ENCODE peak calls at places on chromosome 10, in four cellular contexts. P is body of pancreas, G is foreskin fibroblast, W is AG04450. E is an unnamed sample.
A peak's percentile ranks its signal among the peaks of the same experiment; 100 is the strongest.

GRCh38 chr10:26486985-26487850 is 49.1 kb downstream of the APBB1IP start:
- DNase-seq in P (peak; percentile 40), G (peak; percentile 87), W (peak; percentile 20), E (peak; percentile 52)

GRCh38 chr10:47031953-47032465 is 120.8 kb downstream of the PTPN20 start:
- DNase-seq in P (no peak), G (peak; percentile 60), W (no peak), E (no peak)

GRCh38 chr10:13006037-13006436 is 4.5 kb upstream of the CCDC3 start:
- DNase-seq in G (no peak), W (no peak), P (no peak), E (no peak)

GRCh38 chr10:102267748-102268147 is 22.4 kb downstream of the GBF1 start:
- DNase-seq in W (peak; percentile 10), P (no peak), G (peak; percentile 83), E (no peak)

GRCh38 chr10:60377955-60378354 is 11.7 kb downstream of the ANK3 start:
- DNase-seq in W (no peak), P (no peak), G (peak; percentile 42), E (no peak)

GRCh38 chr10:93757766-93758509 is at the start of gene LGI1:
- DNase-seq in P (no peak), W (no peak), G (no peak), E (no peak)

GRCh38 chr10:79387974-79388850 is 40.9 kb downstream of the PPIF start:
- DNase-seq in P (no peak), W (no peak), G (no peak), E (no peak)

GRCh38 chr10:84158549-84158948 is 15.1 kb upstream of the GPR15LG start:
- DNase-seq in W (no peak), P (no peak), G (no peak), E (no peak)

GRCh38 chr10:132774179-132774904 is 11.6 kb downstream of the NKX6-2 start:
- DNase-seq in W (no peak), G (no peak), P (no peak), E (no peak)

GRCh38 chr10:57689898-57690297 is 577.8 kb downstream of the IPMK start:
- DNase-seq in W (no peak), G (no peak), P (no peak), E (no peak)

GRCh38 chr10:69718951-69719350 is 82.8 kb upstream of the COL13A1 start:
- DNase-seq in W (no peak), P (no peak), G (peak; percentile 39), E (no peak)

GRCh38 chr10:50216894-50217293 is 34.4 kb downstream of the ASAH2 start:
- DNase-seq in P (no peak), W (no peak), G (peak; percentile 50), E (no peak)

GRCh38 chr10:34015700-34016099 is 681.2 kb upstream of the NRP1 start:
- DNase-seq in W (no peak), G (no peak), P (no peak), E (no peak)

GRCh38 chr10:69048103-69048502 is 39.8 kb upstream of the SRGN start:
- DNase-seq in P (peak; percentile 77), G (peak; percentile 59), W (no peak), E (no peak)

GRCh38 chr10:29658984-29659769 is 24.4 kb upstream of the SVIL start:
- DNase-seq in P (peak; percentile 63), G (peak; percentile 98), W (peak; percentile 97), E (peak; percentile 84)

GRCh38 chr10:11560076-11560709 is 51.3 kb downstream of the USP6NL start:
- DNase-seq in P (no peak), W (no peak), G (peak; percentile 15), E (no peak)

GRCh38 chr10:119281581-119282071 is 74.3 kb downstream of the GRK5 start:
- DNase-seq in G (peak; percentile 70), W (no peak), P (peak; percentile 52), E (no peak)

GRCh38 chr10:33421789-33422188 is 87.3 kb upstream of the NRP1 start:
- DNase-seq in W (peak; percentile 77), G (peak; percentile 92), P (peak; percentile 54), E (no peak)

GRCh38 chr10:70715853-70716795 is 43.8 kb downstream of the ADAMTS14 start:
- DNase-seq in G (peak; percentile 91), P (peak; percentile 10), W (peak; percentile 8), E (peak; percentile 36)

GRCh38 chr10:102644066-102644645 is at the start of gene TRIM8:
- DNase-seq in P (peak; percentile 58), W (no peak), G (peak; percentile 73), E (peak; percentile 45)

GRCh38 chr10:122417667-122418066 is 36.8 kb upstream of the ARMS2 start:
- DNase-seq in P (no peak), W (no peak), G (peak; percentile 35), E (no peak)

GRCh38 chr10:32346134-32346550 is 816 bp downstream of the EPC1 start:
- DNase-seq in W (peak; percentile 88), G (peak; percentile 98), P (peak; percentile 97), E (peak; percentile 98)

GRCh38 chr10:86969421-86970041 is 1.2 kb downstream of the ADIRF start:
- DNase-seq in G (peak; percentile 72), P (no peak), W (no peak), E (no peak)

GRCh38 chr10:22494007-22494406 is 148.7 kb downstream of the SPAG6 start:
- DNase-seq in W (no peak), P (no peak), G (no peak), E (no peak)

GRCh38 chr10:52172581-52172980 is 141.5 kb upstream of the DKK1 start:
- DNase-seq in P (no peak), G (no peak), W (no peak), E (no peak)

GRCh38 chr10:33336606-33337334 is 2.3 kb upstream of the NRP1 start:
- DNase-seq in G (peak; percentile 77), W (no peak), P (peak; percentile 46), E (peak; percentile 46)

GRCh38 chr10:111148025-111148424 is 71.2 kb downstream of the ADRA2A start:
- DNase-seq in W (no peak), P (no peak), G (no peak), E (no peak)

GRCh38 chr10:66291133-66291532 is 634.7 kb upstream of the LRRTM3 start:
- DNase-seq in G (no peak), P (no peak), W (no peak), E (no peak)

GRCh38 chr10:72658696-72659400 is 33.0 kb upstream of the MICU1 start:
- DNase-seq in W (no peak), P (no peak), G (no peak), E (no peak)

GRCh38 chr10:1316107-1316805 is 260.1 kb downstream of the WDR37 start:
- DNase-seq in G (no peak), W (no peak), P (no peak), E (no peak)

GRCh38 chr10:63537511-63537910 is 16.3 kb downstream of the REEP3 start:
- DNase-seq in W (no peak), G (no peak), P (no peak), E (peak; percentile 56)

GRCh38 chr10:71727429-71728217 is 8.0 kb upstream of the C10orf105 start:
- DNase-seq in P (peak; percentile 74), W (no peak), G (peak; percentile 30), E (peak; percentile 24)

GRCh38 chr10:71230656-71231025 is 18.3 kb downstream of the UNC5B start:
- DNase-seq in W (no peak), G (no peak), P (no peak), E (no peak)

GRCh38 chr10:20891338-20891714 is 5.8 kb downstream of the NEBL start:
- DNase-seq in P (no peak), G (peak; percentile 33), W (no peak), E (no peak)
- TF ChIP-seq CTCF in P (no peak), G (no peak), W (no peak), E (no peak)

GRCh38 chr10:89643812-89644690 is 991 bp downstream of the PANK1 start:
- DNase-seq in P (peak; percentile 87), W (peak; percentile 91), G (peak; percentile 97), E (peak; percentile 73)
- TF ChIP-seq CTCF in P (no peak), W (no peak), G (no peak), E (no peak)

GRCh38 chr10:131242007-131242406 is 69.5 kb downstream of the TCERG1L start:
- DNase-seq in P (peak; percentile 58), W (no peak), G (no peak), E (no peak)
- TF ChIP-seq CTCF in P (no peak), W (no peak), G (no peak), E (no peak)

GRCh38 chr10:76316234-76316633 is 884.8 kb downstream of the LRMDA start:
- DNase-seq in P (no peak), W (no peak), G (no peak), E (no peak)

GRCh38 chr10:76311752-76312699 is 880.6 kb downstream of the LRMDA start:
- DNase-seq in P (peak; percentile 56), G (peak; percentile 44), W (no peak), E (no peak)

GRCh38 chr10:76317078-76317477 is 885.7 kb downstream of the LRMDA start:
- DNase-seq in W (no peak), G (no peak), P (no peak), E (no peak)

GRCh38 chr10:76318171-76318570 is 886.7 kb downstream of the LRMDA start:
- DNase-seq in W (no peak), P (no peak), G (no peak), E (no peak)

GRCh38 chr10:76315240-76315639 is 883.8 kb downstream of the LRMDA start:
- DNase-seq in G (no peak), P (no peak), W (no peak), E (no peak)
- TF ChIP-seq CTCF in G (no peak), P (no peak), W (no peak), E (peak; percentile 15)

GRCh38 chr10:4984971-4985594 is 18.6 kb downstream of the AKR1C2 start:
- DNase-seq in W (no peak), G (peak; percentile 20), P (peak; percentile 33), E (no peak)
- TF ChIP-seq CTCF in W (no peak), G (no peak), P (no peak), E (no peak)

GRCh38 chr10:5013385-5013784 is 9.7 kb upstream of the AKR1C2 start:
- DNase-seq in P (no peak), W (no peak), G (no peak), E (peak; percentile 59)

GRCh38 chr10:5012595-5012994 is 8.9 kb upstream of the AKR1C2 start:
- DNase-seq in W (no peak), G (no peak), P (no peak), E (no peak)

GRCh38 chr10:5018150-5018549 is 14.5 kb upstream of the AKR1C2 start:
- DNase-seq in W (no peak), G (peak; percentile 11), P (no peak), E (no peak)

GRCh38 chr10:5014936-5015335 is 11.3 kb upstream of the AKR1C2 start:
- DNase-seq in P (peak; percentile 57), G (no peak), W (no peak), E (peak; percentile 35)
- TF ChIP-seq CTCF in P (peak; percentile 36), G (no peak), W (no peak), E (no peak)

DNA sequence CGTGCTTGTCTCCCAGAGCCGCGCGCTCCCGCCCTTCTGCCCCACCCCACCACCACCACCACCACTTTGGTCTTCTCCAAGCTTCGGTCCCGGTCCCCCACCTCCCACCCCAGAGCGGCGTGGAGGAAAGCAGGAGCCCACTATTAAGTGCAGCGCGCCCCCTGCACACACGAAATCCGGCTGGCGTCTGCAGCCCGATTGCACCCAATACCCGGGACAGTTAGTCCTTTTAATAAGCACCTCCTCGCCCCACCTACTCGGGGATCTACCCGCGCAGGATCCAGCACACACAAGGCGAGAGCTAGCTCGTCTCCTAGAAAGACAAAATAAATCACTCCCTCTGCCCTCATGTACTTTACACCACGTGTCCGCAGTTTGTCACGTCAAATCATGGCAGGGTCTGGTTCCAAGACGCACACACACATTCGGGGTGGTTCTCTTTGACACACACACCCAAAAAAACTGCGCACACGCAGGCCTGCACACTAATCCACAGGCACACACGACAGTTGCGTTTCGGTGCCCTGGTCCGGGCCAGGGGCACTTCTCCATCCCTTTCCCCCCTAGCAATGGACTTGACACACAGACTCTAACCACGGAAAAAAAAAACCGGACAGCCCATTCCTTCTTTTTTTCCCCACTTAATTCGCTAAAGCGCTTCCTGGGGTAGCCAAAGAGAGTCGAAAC is 1.6 kb downstream of the SFMBT2 start:
- DNase-seq in G (peak; percentile 53), P (peak; percentile 7), W (no peak), E (no peak)
- TF ChIP-seq CTCF in G (no peak), P (no peak), W (no peak), E (no peak)